ENCODE peak calls at places on chromosomes 5 and 9, in five cellular contexts. U is kidney, V is fibroblast of mammary gland, Q is gastrocnemius medialis, M is upper lobe of right lung. P is an unnamed sample.

GRCh38 chr5:31435730-31436129 is 96.2 kb downstream of the DROSHA start:
- DNase-seq in U (no peak), V (no peak), Q (no peak), M (no peak), P (no peak)

GRCh38 chr9:86099695-86100364 is 472 bp upstream of the GOLM1 start:
- DNase-seq in U (no peak), V (peak), Q (no peak), M (no peak), P (no peak)

GRCh38 chr9:136865768-136866103 is 372 bp downstream of the EDF1 start:
- DNase-seq in U (peak), V (no peak), Q (no peak), M (peak), P (peak)

GRCh38 chr5:88690619-88691560 is 192.1 kb downstream of the MEF2C start:
- DNase-seq in U (peak), V (peak), Q (peak), M (peak), P (peak)

GRCh38 chr5:16593013-16593412 is 23.8 kb downstream of the RETREG1 start:
- DNase-seq in U (no peak), V (peak), Q (no peak), M (no peak), P (no peak)

GRCh38 chr5:175889910-175890684 is 18.7 kb downstream of the CPLX2 start:
- DNase-seq in U (no peak), V (no peak), Q (no peak), M (no peak), P (no peak)

GRCh38 chr9:93573204-93573828 is 3.1 kb upstream of the PHF2 start:
- DNase-seq in U (no peak), V (no peak), Q (no peak), M (no peak), P (no peak)

GRCh38 chr9:136203406-136204085 is 1.4 kb downstream of the LHX3 start:
- DNase-seq in U (no peak), V (no peak), Q (no peak), M (no peak), P (no peak)

GRCh38 chr5:74279244-74279643 is 361.3 kb downstream of the ENC1 start:
- DNase-seq in U (no peak), V (no peak), Q (no peak), M (no peak), P (no peak)

GRCh38 chr5:153960269-153961215 is 78.2 kb downstream of the FAM114A2 start:
- DNase-seq in U (no peak), V (peak), Q (no peak), M (no peak), P (no peak)

GRCh38 chr5:10308844-10309243 is 1.1 kb upstream of the CMBL start:
- DNase-seq in U (no peak), V (no peak), Q (no peak), M (no peak), P (no peak)

GRCh38 chr9:113657765-113658564 is 194.4 kb downstream of the RGS3 start:
- DNase-seq in U (peak), V (peak), Q (peak), M (peak), P (peak)

GRCh38 chr9:126705311-126705766 is 91.6 kb downstream of the LMX1B start:
- DNase-seq in U (peak), V (peak), Q (peak), M (peak), P (peak)

GRCh38 chr5:136006767-136007251 is 22.0 kb upstream of the TGFBI start:
- DNase-seq in U (no peak), V (peak), Q (no peak), M (no peak), P (no peak)

GRCh38 chr5:143554194-143554717 is 150.8 kb upstream of the NR3C1 start:
- DNase-seq in U (no peak), V (peak), Q (peak), M (no peak), P (no peak)

GRCh38 chr9:68530618-68531017 is 10.1 kb downstream of the TMEM252 start:
- DNase-seq in U (peak), V (no peak), Q (peak), M (peak), P (peak)

GRCh38 chr5:142095651-142096330 is 12.8 kb upstream of the NDFIP1 start:
- DNase-seq in U (no peak), V (no peak), Q (peak), M (no peak), P (peak)

GRCh38 chr9:112334319-112334828 is 955 bp upstream of the PTBP3 start:
- DNase-seq in U (no peak), V (peak), Q (no peak), M (no peak), P (no peak)

GRCh38 chr9:32426278-32426939 is 42.0 kb downstream of the ACO1 start:
- DNase-seq in U (no peak), V (peak), Q (no peak), M (peak), P (no peak)

GRCh38 chr5:35374584-35374983 is 144.3 kb upstream of the PRLR start:
- DNase-seq in U (no peak), V (no peak), Q (no peak), M (no peak), P (no peak)

GRCh38 chr5:40318378-40318777 is 361.3 kb upstream of the PTGER4 start:
- DNase-seq in U (no peak), V (no peak), Q (no peak), M (no peak), P (no peak)

GRCh38 chr5:67960939-67961338 is 254.6 kb upstream of the PIK3R1 start:
- DNase-seq in U (no peak), V (no peak), Q (no peak), M (no peak), P (no peak)

GRCh38 chr9:34396276-34397214 is 19.8 kb upstream of the MYORG start:
- DNase-seq in U (no peak), V (no peak), Q (no peak), M (no peak), P (no peak)

GRCh38 chr5:171571663-171572062 is 152.2 kb downstream of the FGF18 start:
- DNase-seq in U (no peak), V (peak), Q (no peak), M (no peak), P (no peak)

GRCh38 chr5:1321576-1321975 is 23.3 kb downstream of the CLPTM1L start:
- DNase-seq in U (peak), V (no peak), Q (no peak), M (peak), P (peak)

GRCh38 chr9:104361207-104361606 is 142.9 kb upstream of the OR13F1 start:
- DNase-seq in U (no peak), V (no peak), Q (no peak), M (no peak), P (no peak)

GRCh38 chr5:179273441-179274145 is 71.7 kb downstream of the ADAMTS2 start:
- DNase-seq in U (peak), V (no peak), Q (peak), M (peak), P (peak)

GRCh38 chr5:132295505-132296411 is 1.6 kb downstream of the SLC22A4 start:
- DNase-seq in U (no peak), V (no peak), Q (no peak), M (no peak), P (no peak)

GRCh38 chr5:87885727-87886126 is 382.9 kb downstream of the TMEM161B start:
- DNase-seq in U (no peak), V (peak), Q (no peak), M (no peak), P (no peak)

DNA sequence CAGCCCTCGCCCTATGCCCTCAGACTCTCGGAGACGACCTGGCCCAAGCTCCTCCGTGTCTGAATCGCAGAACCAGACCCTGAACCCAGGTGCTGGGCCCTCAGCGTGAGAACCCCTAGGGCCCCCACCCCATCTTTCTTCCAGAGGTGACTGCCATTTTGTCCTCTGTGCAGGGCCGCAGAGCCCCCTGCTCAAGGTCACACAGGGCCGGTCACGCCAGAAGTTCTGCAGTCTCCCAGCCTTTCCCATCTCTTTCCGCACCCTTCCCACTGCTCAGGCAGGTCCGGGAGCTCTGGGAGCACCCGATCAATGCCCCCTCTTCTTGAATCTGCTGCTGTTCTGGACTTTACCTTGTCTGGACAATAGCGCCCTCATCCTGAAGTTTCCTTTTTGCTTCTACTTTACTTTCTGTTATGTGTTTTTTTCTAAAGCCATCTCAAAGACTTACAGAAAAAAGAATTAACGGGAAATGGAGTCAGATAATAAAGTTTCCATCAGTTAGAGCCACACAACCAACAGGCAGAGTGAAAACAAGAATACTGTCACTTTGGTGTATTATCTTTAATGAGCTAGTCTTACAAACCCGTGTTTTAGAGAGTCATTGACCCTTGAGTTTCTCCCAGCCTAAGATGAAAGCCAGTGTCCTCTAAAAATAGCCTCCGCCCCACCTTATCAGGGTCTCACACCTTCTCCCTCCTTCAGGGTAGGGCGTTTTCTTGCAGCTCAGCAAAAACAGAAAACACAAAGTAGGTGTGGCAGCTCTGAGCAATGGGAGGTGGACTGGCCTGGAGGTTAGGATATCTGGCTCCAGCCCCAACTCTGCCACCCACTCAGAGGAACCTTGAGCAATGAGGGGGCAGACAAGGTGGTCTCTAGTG is 1.8 kb downstream of the TMOD1 start:
- DNase-seq in U (no peak), V (no peak), Q (no peak), M (no peak), P (no peak)
- TF ChIP-seq CTCF in U (no peak), V (no peak), Q (no peak), M (no peak), P (no peak)

GRCh38 chr9:124133752-124134151 is 122.2 kb downstream of the LHX2 start:
- DNase-seq in U (no peak), V (peak), Q (no peak), M (peak), P (peak)
- TF ChIP-seq CTCF in U (peak), V (peak), Q (no peak), M (peak), P (no peak)

DNA sequence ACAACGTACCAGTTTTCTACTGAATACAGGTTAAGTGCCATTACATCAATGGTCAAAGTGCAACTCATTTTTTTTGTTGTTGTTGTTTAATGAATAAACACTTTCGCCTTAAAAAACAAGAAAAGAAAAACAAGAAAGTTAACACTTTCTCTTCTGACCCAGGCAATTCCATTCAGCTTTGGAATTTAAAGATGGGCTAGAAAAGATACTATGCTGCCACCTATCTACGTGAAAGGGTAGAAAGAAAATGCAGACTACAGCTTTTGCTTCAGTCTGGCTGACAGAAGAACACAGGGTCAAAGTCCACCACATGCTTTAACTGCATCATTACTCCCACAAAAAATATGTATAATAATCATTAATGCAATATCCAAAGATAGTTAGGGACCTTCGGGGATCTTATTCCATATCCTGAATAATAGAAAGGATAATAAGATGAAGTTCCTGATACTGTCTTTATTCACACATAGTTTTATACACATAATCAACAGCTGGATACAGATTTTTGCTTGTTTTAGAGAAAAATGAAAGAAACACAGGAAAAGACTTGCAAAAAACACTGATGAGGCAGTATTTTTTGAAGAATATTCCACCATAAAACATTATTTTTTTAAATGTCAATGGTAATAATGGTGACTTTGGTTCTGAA is 40.4 kb downstream of the ZDHHC21 start:
- DNase-seq in U (no peak), V (peak), Q (no peak), M (no peak), P (no peak)
- TF ChIP-seq CTCF in U (peak), V (peak), Q (no peak), M (peak), P (no peak)

GRCh38 chr5:37840036-37840909 is at the start of gene GDNF:
- DNase-seq in U (peak), V (peak), Q (peak), M (peak), P (no peak)
- TF ChIP-seq CTCF in U (no peak), V (no peak), Q (peak), M (no peak), P (peak)

DNA sequence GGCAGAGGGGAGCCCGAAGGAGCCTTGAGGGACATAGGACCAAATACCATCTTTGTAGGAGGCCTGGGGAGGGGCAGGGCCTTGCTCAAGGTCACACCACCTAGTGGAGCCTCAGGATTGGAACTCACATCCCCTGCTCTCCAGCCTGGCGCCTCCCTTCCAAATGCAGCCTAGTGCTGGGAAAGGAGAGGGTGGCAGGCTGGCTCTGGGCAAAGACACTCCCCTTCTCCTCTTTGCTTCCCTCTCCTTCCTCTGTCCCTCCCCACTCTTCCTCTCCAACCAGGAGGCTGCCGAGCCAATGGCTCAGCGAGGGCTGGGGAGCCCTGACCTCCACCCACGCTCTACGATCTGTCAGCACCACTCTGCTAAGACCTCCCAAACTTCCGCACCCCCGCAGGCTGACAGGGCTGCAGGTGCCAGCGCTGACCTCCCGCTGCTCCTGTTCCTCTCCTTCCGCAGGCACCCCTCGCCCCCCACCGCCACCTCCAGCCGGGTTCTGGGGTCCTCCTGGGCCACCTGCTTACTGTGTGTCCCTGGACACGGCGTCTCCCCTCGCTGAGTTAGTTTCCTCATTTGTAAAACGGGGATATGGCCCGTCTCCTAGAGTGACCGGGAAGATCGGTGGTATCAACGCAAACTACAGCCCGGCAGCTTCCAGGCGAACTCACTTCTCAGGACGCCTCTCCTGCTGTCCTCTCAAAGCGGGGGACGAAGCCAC is 52.9 kb downstream of the C9orf50 start:
- DNase-seq in U (peak), V (peak), Q (no peak), M (peak), P (peak)
- TF ChIP-seq CTCF in U (no peak), V (peak), Q (no peak), M (no peak), P (no peak)

DNA sequence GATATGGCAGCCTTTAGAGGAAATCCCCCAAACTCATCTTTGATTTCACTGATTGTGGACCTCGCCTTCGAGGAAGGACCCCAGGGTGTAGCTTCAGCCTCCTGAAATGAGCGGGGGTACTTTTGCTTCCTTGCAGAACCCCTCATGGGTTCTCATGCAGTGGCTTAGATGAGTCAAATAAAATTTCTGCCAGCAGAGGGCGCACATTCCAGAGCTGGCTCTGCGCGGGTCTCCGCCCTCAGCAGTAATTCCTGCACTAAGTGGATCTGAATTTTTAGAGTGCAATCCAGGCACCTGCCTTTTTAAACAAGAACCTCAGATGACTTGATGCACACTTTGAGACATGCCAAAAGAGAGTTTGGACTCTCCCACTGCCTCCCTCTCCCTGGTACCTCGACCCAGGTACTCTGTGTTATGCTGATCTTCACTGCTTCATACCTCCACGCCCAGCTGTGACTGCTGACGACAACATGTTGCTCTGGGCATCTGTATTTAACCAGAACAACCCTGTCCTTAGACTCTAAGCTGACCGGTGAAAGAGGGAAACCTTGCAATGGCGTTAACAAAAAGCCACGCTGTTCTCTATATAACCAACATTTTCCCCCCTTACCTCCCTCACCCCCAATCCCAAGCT is 7.3 kb downstream of the EGFLAM start:
- DNase-seq in U (no peak), V (peak), Q (no peak), M (no peak), P (no peak)
- TF ChIP-seq CTCF in U (peak), V (peak), Q (peak), M (peak), P (peak)

GRCh38 chr9:87668222-87668621 is 57.7 kb upstream of the CTSL start:
- DNase-seq in U (no peak), V (no peak), Q (no peak), M (no peak), P (no peak)

GRCh38 chr9:87665516-87665915 is 60.4 kb upstream of the CTSL start:
- DNase-seq in U (no peak), V (no peak), Q (no peak), M (no peak), P (no peak)

GRCh38 chr9:87664153-87665060 is 61.5 kb upstream of the CTSL start:
- DNase-seq in U (no peak), V (no peak), Q (no peak), M (no peak), P (no peak)

GRCh38 chr9:87668722-87669121 is 57.2 kb upstream of the CTSL start:
- DNase-seq in U (no peak), V (no peak), Q (no peak), M (no peak), P (no peak)

GRCh38 chr9:87667164-87667738 is 58.7 kb upstream of the CTSL start:
- DNase-seq in U (no peak), V (peak), Q (no peak), M (no peak), P (no peak)
- TF ChIP-seq CTCF in U (peak), V (peak), Q (no peak), M (peak), P (no peak)